ENCODE peak calls at places on chromosome 20, in six cellular contexts. M is A549, V is suprapubic skin, B is esophagus squamous epithelium, E is Peyer's patch, D is uterus. X is an unnamed sample. For H3K4me1, the result is how much of the 10 kb centered on the place peaks cover.

GRCh38 chr20:46350201-46350985 is 42.1 kb upstream of the CDH22 start:
- DNase-seq in V (no peak), M (no peak), B (no peak), D (no peak), E (no peak), X (peak)

GRCh38 chr20:43658723-43659419 is 8.0 kb upstream of the MYBL2 start:
- DNase-seq in E (no peak), V (no peak), B (no peak), D (no peak), M (no peak), X (no peak)

GRCh38 chr20:59939052-59939878 is 840 bp downstream of the PPP1R3D start:
- DNase-seq in E (no peak), B (no peak), D (peak), V (no peak), M (no peak), X (no peak)

GRCh38 chr20:16367948-16368560 is 205.2 kb downstream of the KIF16B start:
- DNase-seq in D (no peak), B (no peak), V (no peak), M (no peak), E (no peak), X (no peak)

GRCh38 chr20:50085481-50086365 is 27.2 kb downstream of the UBE2V1 start:
- DNase-seq in M (peak), D (peak), E (no peak), B (no peak), V (peak), X (peak)

GRCh38 chr20:60453388-60453787 is 495.2 kb downstream of the CDH26 start:
- DNase-seq in D (no peak), B (no peak), V (no peak), E (no peak), M (no peak), X (no peak)

GRCh38 chr20:44024820-44025580 is 110.3 kb downstream of the TOX2 start:
- DNase-seq in B (no peak), D (no peak), M (no peak), V (peak), E (no peak), X (no peak)

GRCh38 chr20:38726849-38727601 is 2.7 kb downstream of the SLC32A1 start:
- DNase-seq in E (no peak), V (no peak), B (no peak), D (no peak), M (no peak), X (peak)

GRCh38 chr20:24018796-24019195 is 30.2 kb upstream of the GGTLC1 start:
- DNase-seq in V (no peak), E (no peak), B (no peak), M (no peak), D (no peak), X (no peak)

GRCh38 chr20:37524221-37524700 is 3.2 kb downstream of the NNAT start:
- DNase-seq in D (no peak), B (no peak), V (no peak), E (peak), M (no peak), X (no peak)

GRCh38 chr20:61391812-61392520 is 139.9 kb downstream of the CDH4 start:
- DNase-seq in E (no peak), D (no peak), M (no peak), V (no peak), B (no peak), X (no peak)

GRCh38 chr20:49913399-49914047 is 1.8 kb downstream of the SPATA2 start:
- DNase-seq in D (no peak), B (no peak), E (no peak), V (no peak), M (no peak), X (peak)

GRCh38 chr20:25032478-25033183 is 25.3 kb downstream of the ACSS1 start:
- DNase-seq in D (peak), M (no peak), E (no peak), V (no peak), B (no peak), X (no peak)

GRCh38 chr20:25499855-25500434 is 85.4 kb downstream of the NINL start:
- DNase-seq in B (no peak), V (no peak), E (no peak), M (no peak), D (no peak), X (no peak)

GRCh38 chr20:23367770-23368169 is 5.8 kb downstream of the GZF1 start:
- DNase-seq in E (no peak), V (no peak), D (no peak), B (no peak), M (no peak), X (no peak)

GRCh38 chr20:19928379-19929360 is 88.5 kb upstream of the NAA20 start:
- DNase-seq in D (no peak), M (no peak), B (no peak), E (peak), V (no peak), X (peak)

GRCh38 chr20:61918548-61918947 is 147.1 kb downstream of the TAF4 start:
- DNase-seq in M (no peak), E (no peak), V (no peak), D (no peak), B (no peak), X (no peak)

GRCh38 chr20:46870041-46870440 is 24.6 kb upstream of the EYA2 start:
- DNase-seq in B (no peak), M (no peak), V (no peak), E (no peak), D (no peak), X (no peak)

GRCh38 chr20:32727663-32728062 is 15.6 kb downstream of the COMMD7 start:
- DNase-seq in B (no peak), D (no peak), V (no peak), E (no peak), M (no peak), X (peak)

GRCh38 chr20:7855545-7855944 is 84.7 kb downstream of the HAO1 start:
- DNase-seq in V (no peak), D (no peak), E (no peak), M (no peak), B (no peak), X (no peak)

DNA sequence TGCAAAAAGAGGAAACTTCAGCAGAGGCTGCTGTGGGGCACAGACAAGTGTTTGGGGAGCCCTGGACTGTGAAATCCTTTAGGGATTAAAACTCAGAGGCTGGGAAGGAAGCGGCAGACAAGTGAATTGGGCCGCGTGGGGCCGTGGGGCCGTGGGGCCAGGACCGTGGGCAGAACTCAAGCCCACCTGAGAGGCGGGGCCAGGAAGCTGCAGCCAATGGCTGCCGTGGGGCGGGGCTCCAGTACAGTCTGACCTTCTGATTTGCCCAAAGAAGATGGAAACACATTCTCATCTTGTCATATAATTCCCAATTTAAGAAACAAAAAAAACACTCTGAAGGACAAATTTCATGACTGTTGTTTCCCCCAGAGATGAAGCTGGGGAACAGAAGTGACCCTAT is 55.4 kb downstream of the ANKRD60 start:
- DNase-seq in V (no peak), M (no peak), B (no peak), E (peak), D (no peak), X (no peak)
- TF ChIP-seq POLR2A in V (no peak), M (no peak), B (no peak), E (no peak), D (no peak), X (no peak)

GRCh38 chr20:10474606-10475184 is 39.6 kb downstream of the SLX4IP start:
- DNase-seq in D (peak), E (no peak), B (no peak), V (no peak), M (no peak), X (no peak)

GRCh38 chr20:10478205-10478604 is 43.1 kb downstream of the SLX4IP start:
- DNase-seq in B (no peak), M (no peak), V (no peak), D (no peak), E (no peak), X (no peak)

GRCh38 chr20:10476319-10476724 is 41.2 kb downstream of the SLX4IP start:
- DNase-seq in D (no peak), E (no peak), B (no peak), M (no peak), V (no peak), X (no peak)

GRCh38 chr20:10478930-10479329 is 43.8 kb downstream of the SLX4IP start:
- DNase-seq in D (no peak), B (no peak), V (no peak), E (no peak), M (no peak), X (no peak)

GRCh38 chr20:10475225-10475624 is 40.1 kb downstream of the SLX4IP start:
- DNase-seq in M (no peak), D (no peak), B (no peak), E (no peak), V (no peak), X (no peak)
- TF ChIP-seq CTCF in M (no peak), D (no peak), B (no peak), E (no peak), V (no peak), X (no peak)

GRCh38 chr20:51125095-51125494 is 102.2 kb upstream of the KCNG1 start:
- DNase-seq in M (no peak), B (no peak), D (no peak), E (no peak), V (no peak), X (no peak)
- H3K4me1 ChIP-seq in M (under half), B (under half), D (under half), E (under half), V (under half), X (under half)

GRCh38 chr20:63102720-63103375 is 96.1 kb upstream of the BHLHE23 start:
- DNase-seq in E (peak), D (peak), V (peak), B (no peak), M (peak), X (peak)
- TF ChIP-seq POLR2A in E (no peak), D (no peak), V (no peak), B (no peak), M (no peak), X (no peak)

DNA sequence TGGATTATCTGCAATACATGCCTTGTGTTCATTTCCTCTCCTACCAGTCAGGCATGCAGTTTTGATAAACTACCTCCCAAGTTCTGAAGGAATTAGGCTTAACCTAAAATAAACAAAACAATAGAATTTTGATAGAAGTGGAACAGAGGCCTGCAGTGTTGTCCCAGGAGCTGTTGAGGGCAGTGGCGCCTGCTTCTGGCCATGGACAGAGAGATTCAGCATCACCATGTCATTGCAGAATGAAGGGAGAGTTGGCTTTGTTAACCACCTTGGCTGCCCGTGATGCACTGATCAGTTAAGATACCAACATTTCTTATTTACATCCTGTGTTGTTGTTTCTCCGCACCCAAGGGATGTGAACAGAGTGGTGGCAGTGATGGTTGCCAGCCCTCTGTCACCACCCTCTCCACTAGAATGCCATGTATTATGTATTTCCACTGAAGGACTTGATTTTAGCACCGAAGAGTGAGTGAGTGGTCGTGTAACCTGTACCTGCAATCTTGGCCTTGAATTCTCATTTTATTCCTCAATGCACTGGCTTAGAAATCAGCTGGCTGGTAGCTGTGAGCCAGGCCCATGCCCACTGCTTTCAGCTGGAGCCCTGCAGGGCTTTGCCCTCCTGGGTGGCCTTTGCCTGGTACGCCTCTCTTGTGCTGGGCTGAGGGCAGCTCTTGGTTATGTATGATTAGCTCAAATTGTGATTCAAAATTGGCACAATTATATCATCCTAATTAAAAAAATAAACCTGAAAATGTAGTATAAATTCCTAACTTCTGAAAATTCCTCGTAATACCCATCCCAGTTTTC is 56.5 kb downstream of the SHLD1 start:
- DNase-seq in B (no peak), M (no peak), V (no peak), D (no peak), E (no peak), X (no peak)
- TF ChIP-seq CTCF in B (no peak), M (no peak), V (no peak), D (no peak), E (no peak), X (no peak)

GRCh38 chr20:48841861-48842529 is 14.2 kb upstream of the PREX1 start:
- DNase-seq in V (no peak), B (no peak), E (no peak), M (peak), D (no peak), X (no peak)
- H3K4me1 ChIP-seq in V (under half), B (under half), E (under half), M (under half), D (under half), X (under half)